ENCODE peak calls at places on chromosomes 7 and 10, in nine cellular contexts. One of them, this sample, is unnamed.

GRCh38 chr10:119517235-119518141 is 25.0 kb downstream of the RGS10 start:
- DNase-seq in GF-D8: peak; percentile 68
- DNase-seq in heart left ventricle: no peak
- DNase-seq in aorta: peak; percentile 82
- DNase-seq in NCI-H1092 treated with DMSO at 0.1 percent for 48 hours: no peak
- DNase-seq in frontal cortex: no peak
- DNase-seq in SK-MEL-5: no peak
- DNase-seq in HCT116: no peak
- DNase-seq in activated CD4-positive, alpha-beta T cell treated with anti-CD3 and anti-CD28 coated beads for 1 hour: peak; percentile 48
- DNase-seq in this sample: no peak

GRCh38 chr7:55231736-55232280 is 133.3 kb upstream of the LANCL2 start:
- DNase-seq in HCT116: no peak
- DNase-seq in activated CD4-positive, alpha-beta T cell treated with anti-CD3 and anti-CD28 coated beads for 1 hour: no peak
- DNase-seq in GF-D8: no peak
- DNase-seq in NCI-H1092 treated with DMSO at 0.1 percent for 48 hours: no peak
- DNase-seq in aorta: no peak
- DNase-seq in frontal cortex: no peak
- DNase-seq in SK-MEL-5: no peak
- DNase-seq in heart left ventricle: no peak
- DNase-seq in this sample: no peak

GRCh38 chr7:158310924-158311713 is 276.5 kb downstream of the PTPRN2 start:
- DNase-seq in HCT116: no peak
- DNase-seq in NCI-H1092 treated with DMSO at 0.1 percent for 48 hours: no peak
- DNase-seq in activated CD4-positive, alpha-beta T cell treated with anti-CD3 and anti-CD28 coated beads for 1 hour: no peak
- DNase-seq in SK-MEL-5: no peak
- DNase-seq in frontal cortex: no peak
- DNase-seq in heart left ventricle: no peak
- DNase-seq in aorta: no peak
- DNase-seq in GF-D8: no peak
- DNase-seq in this sample: no peak

GRCh38 chr7:4744391-4745264 is 30.8 kb upstream of the AP5Z1 start:
- DNase-seq in aorta: peak; percentile 99
- DNase-seq in HCT116: peak; percentile 85
- DNase-seq in heart left ventricle: peak; percentile 100
- DNase-seq in activated CD4-positive, alpha-beta T cell treated with anti-CD3 and anti-CD28 coated beads for 1 hour: peak; percentile 55
- DNase-seq in frontal cortex: peak; percentile 90
- DNase-seq in NCI-H1092 treated with DMSO at 0.1 percent for 48 hours: peak; percentile 96
- DNase-seq in SK-MEL-5: peak; percentile 98
- DNase-seq in GF-D8: no peak
- DNase-seq in this sample: peak; percentile 89

GRCh38 chr7:99476107-99476506 is 3.4 kb downstream of the ZNF789 start:
- DNase-seq in activated CD4-positive, alpha-beta T cell treated with anti-CD3 and anti-CD28 coated beads for 1 hour: no peak
- DNase-seq in HCT116: no peak
- DNase-seq in SK-MEL-5: peak; percentile 94
- DNase-seq in aorta: peak; percentile 32
- DNase-seq in GF-D8: no peak
- DNase-seq in frontal cortex: no peak
- DNase-seq in heart left ventricle: no peak
- DNase-seq in NCI-H1092 treated with DMSO at 0.1 percent for 48 hours: no peak
- DNase-seq in this sample: no peak

GRCh38 chr7:35753761-35754603 is 46.9 kb upstream of the SEPTIN7 start:
- DNase-seq in SK-MEL-5: peak; percentile 98
- DNase-seq in GF-D8: no peak
- DNase-seq in frontal cortex: no peak
- DNase-seq in HCT116: no peak
- DNase-seq in NCI-H1092 treated with DMSO at 0.1 percent for 48 hours: no peak
- DNase-seq in activated CD4-positive, alpha-beta T cell treated with anti-CD3 and anti-CD28 coated beads for 1 hour: no peak
- DNase-seq in heart left ventricle: peak; percentile 64
- DNase-seq in aorta: no peak
- DNase-seq in this sample: no peak

GRCh38 chr7:9091282-9091681 is 657.9 kb downstream of the NXPH1 start:
- DNase-seq in HCT116: no peak
- DNase-seq in GF-D8: no peak
- DNase-seq in frontal cortex: no peak
- DNase-seq in SK-MEL-5: peak; percentile 43
- DNase-seq in NCI-H1092 treated with DMSO at 0.1 percent for 48 hours: no peak
- DNase-seq in aorta: no peak
- DNase-seq in activated CD4-positive, alpha-beta T cell treated with anti-CD3 and anti-CD28 coated beads for 1 hour: no peak
- DNase-seq in heart left ventricle: no peak
- DNase-seq in this sample: no peak

GRCh38 chr10:132898391-132899053 is 43.8 kb downstream of the CFAP46 start:
- DNase-seq in GF-D8: no peak
- DNase-seq in SK-MEL-5: no peak
- DNase-seq in heart left ventricle: peak; percentile 23
- DNase-seq in activated CD4-positive, alpha-beta T cell treated with anti-CD3 and anti-CD28 coated beads for 1 hour: no peak
- DNase-seq in frontal cortex: no peak
- DNase-seq in aorta: no peak
- DNase-seq in NCI-H1092 treated with DMSO at 0.1 percent for 48 hours: no peak
- DNase-seq in HCT116: no peak
- DNase-seq in this sample: no peak

GRCh38 chr7:141674702-141675101 is 27.3 kb downstream of the DENND11 start:
- DNase-seq in NCI-H1092 treated with DMSO at 0.1 percent for 48 hours: no peak
- DNase-seq in aorta: no peak
- DNase-seq in HCT116: no peak
- DNase-seq in frontal cortex: no peak
- DNase-seq in SK-MEL-5: peak; percentile 40
- DNase-seq in activated CD4-positive, alpha-beta T cell treated with anti-CD3 and anti-CD28 coated beads for 1 hour: no peak
- DNase-seq in heart left ventricle: no peak
- DNase-seq in GF-D8: no peak
- DNase-seq in this sample: no peak

GRCh38 chr7:66206909-66207240 is 1.7 kb downstream of the TPST1 start:
- DNase-seq in SK-MEL-5: no peak
- DNase-seq in heart left ventricle: no peak
- DNase-seq in NCI-H1092 treated with DMSO at 0.1 percent for 48 hours: no peak
- DNase-seq in aorta: no peak
- DNase-seq in HCT116: no peak
- DNase-seq in frontal cortex: no peak
- DNase-seq in GF-D8: no peak
- DNase-seq in activated CD4-positive, alpha-beta T cell treated with anti-CD3 and anti-CD28 coated beads for 1 hour: no peak
- DNase-seq in this sample: no peak

GRCh38 chr10:123398756-123399155 is 244.6 kb downstream of the BUB3 start:
- DNase-seq in HCT116: no peak
- DNase-seq in NCI-H1092 treated with DMSO at 0.1 percent for 48 hours: no peak
- DNase-seq in activated CD4-positive, alpha-beta T cell treated with anti-CD3 and anti-CD28 coated beads for 1 hour: no peak
- DNase-seq in aorta: no peak
- DNase-seq in heart left ventricle: no peak
- DNase-seq in frontal cortex: no peak
- DNase-seq in GF-D8: no peak
- DNase-seq in SK-MEL-5: no peak
- DNase-seq in this sample: no peak

GRCh38 chr10:93875032-93875358 is 18.8 kb upstream of the SLC35G1 start:
- DNase-seq in aorta: no peak
- DNase-seq in HCT116: no peak
- DNase-seq in GF-D8: no peak
- DNase-seq in NCI-H1092 treated with DMSO at 0.1 percent for 48 hours: no peak
- DNase-seq in SK-MEL-5: no peak
- DNase-seq in frontal cortex: no peak
- DNase-seq in heart left ventricle: no peak
- DNase-seq in activated CD4-positive, alpha-beta T cell treated with anti-CD3 and anti-CD28 coated beads for 1 hour: no peak
- DNase-seq in this sample: no peak

GRCh38 chr7:79199266-79199665 is 254.2 kb downstream of the MAGI2 start:
- DNase-seq in frontal cortex: no peak
- DNase-seq in NCI-H1092 treated with DMSO at 0.1 percent for 48 hours: no peak
- DNase-seq in aorta: no peak
- DNase-seq in GF-D8: no peak
- DNase-seq in HCT116: no peak
- DNase-seq in activated CD4-positive, alpha-beta T cell treated with anti-CD3 and anti-CD28 coated beads for 1 hour: no peak
- DNase-seq in SK-MEL-5: no peak
- DNase-seq in heart left ventricle: no peak
- DNase-seq in this sample: no peak

GRCh38 chr7:149205690-149206381 is 10.5 kb downstream of the ZNF282 start:
- DNase-seq in GF-D8: no peak
- DNase-seq in HCT116: no peak
- DNase-seq in aorta: no peak
- DNase-seq in heart left ventricle: no peak
- DNase-seq in activated CD4-positive, alpha-beta T cell treated with anti-CD3 and anti-CD28 coated beads for 1 hour: no peak
- DNase-seq in SK-MEL-5: no peak
- DNase-seq in NCI-H1092 treated with DMSO at 0.1 percent for 48 hours: no peak
- DNase-seq in frontal cortex: no peak
- DNase-seq in this sample: no peak

GRCh38 chr7:50068026-50068425 is 25.0 kb downstream of the ZPBP start:
- DNase-seq in SK-MEL-5: peak; percentile 63
- DNase-seq in HCT116: peak; percentile 31
- DNase-seq in activated CD4-positive, alpha-beta T cell treated with anti-CD3 and anti-CD28 coated beads for 1 hour: no peak
- DNase-seq in heart left ventricle: no peak
- DNase-seq in GF-D8: no peak
- DNase-seq in aorta: no peak
- DNase-seq in frontal cortex: no peak
- DNase-seq in NCI-H1092 treated with DMSO at 0.1 percent for 48 hours: peak; percentile 5
- DNase-seq in this sample: no peak

GRCh38 chr10:28922127-28922526 is 244.8 kb downstream of the BAMBI start:
- DNase-seq in GF-D8: no peak
- DNase-seq in aorta: no peak
- DNase-seq in activated CD4-positive, alpha-beta T cell treated with anti-CD3 and anti-CD28 coated beads for 1 hour: no peak
- DNase-seq in SK-MEL-5: no peak
- DNase-seq in HCT116: no peak
- DNase-seq in NCI-H1092 treated with DMSO at 0.1 percent for 48 hours: no peak
- DNase-seq in heart left ventricle: no peak
- DNase-seq in frontal cortex: no peak
- DNase-seq in this sample: no peak

GRCh38 chr7:117992635-117993034 is 119.4 kb upstream of the CTTNBP2 start:
- DNase-seq in HCT116: no peak
- DNase-seq in NCI-H1092 treated with DMSO at 0.1 percent for 48 hours: no peak
- DNase-seq in GF-D8: no peak
- DNase-seq in activated CD4-positive, alpha-beta T cell treated with anti-CD3 and anti-CD28 coated beads for 1 hour: no peak
- DNase-seq in SK-MEL-5: no peak
- DNase-seq in aorta: no peak
- DNase-seq in heart left ventricle: no peak
- DNase-seq in frontal cortex: no peak
- DNase-seq in this sample: no peak

GRCh38 chr7:79806161-79806734 is 328.4 kb upstream of the GNAI1 start:
- DNase-seq in SK-MEL-5: peak; percentile 61
- DNase-seq in NCI-H1092 treated with DMSO at 0.1 percent for 48 hours: peak; percentile 18
- DNase-seq in GF-D8: no peak
- DNase-seq in HCT116: peak; percentile 19
- DNase-seq in aorta: no peak
- DNase-seq in activated CD4-positive, alpha-beta T cell treated with anti-CD3 and anti-CD28 coated beads for 1 hour: no peak
- DNase-seq in heart left ventricle: no peak
- DNase-seq in frontal cortex: no peak
- DNase-seq in this sample: no peak

GRCh38 chr10:89782470-89782869 is 81.1 kb downstream of the KIF20B start:
- DNase-seq in aorta: no peak
- DNase-seq in NCI-H1092 treated with DMSO at 0.1 percent for 48 hours: no peak
- DNase-seq in activated CD4-positive, alpha-beta T cell treated with anti-CD3 and anti-CD28 coated beads for 1 hour: no peak
- DNase-seq in SK-MEL-5: no peak
- DNase-seq in heart left ventricle: no peak
- DNase-seq in GF-D8: no peak
- DNase-seq in HCT116: no peak
- DNase-seq in frontal cortex: no peak
- DNase-seq in this sample: no peak

GRCh38 chr10:118339096-118339495 is 3.0 kb downstream of the FAM204A start:
- DNase-seq in activated CD4-positive, alpha-beta T cell treated with anti-CD3 and anti-CD28 coated beads for 1 hour: no peak
- DNase-seq in aorta: no peak
- DNase-seq in heart left ventricle: peak; percentile 27
- DNase-seq in HCT116: no peak
- DNase-seq in NCI-H1092 treated with DMSO at 0.1 percent for 48 hours: no peak
- DNase-seq in frontal cortex: no peak
- DNase-seq in GF-D8: no peak
- DNase-seq in SK-MEL-5: no peak
- DNase-seq in this sample: no peak

GRCh38 chr7:132087421-132087820 is 488.8 kb downstream of the PLXNA4 start:
- DNase-seq in NCI-H1092 treated with DMSO at 0.1 percent for 48 hours: no peak
- DNase-seq in heart left ventricle: no peak
- DNase-seq in aorta: no peak
- DNase-seq in HCT116: no peak
- DNase-seq in GF-D8: no peak
- DNase-seq in activated CD4-positive, alpha-beta T cell treated with anti-CD3 and anti-CD28 coated beads for 1 hour: no peak
- DNase-seq in frontal cortex: no peak
- DNase-seq in SK-MEL-5: no peak
- DNase-seq in this sample: no peak

GRCh38 chr10:7417103-7417623 is 6.3 kb upstream of the SFMBT2 start:
- DNase-seq in GF-D8: peak; percentile 14
- DNase-seq in HCT116: peak; percentile 18
- DNase-seq in activated CD4-positive, alpha-beta T cell treated with anti-CD3 and anti-CD28 coated beads for 1 hour: no peak
- DNase-seq in frontal cortex: no peak
- DNase-seq in aorta: no peak
- DNase-seq in SK-MEL-5: peak; percentile 55
- DNase-seq in NCI-H1092 treated with DMSO at 0.1 percent for 48 hours: peak; percentile 23
- DNase-seq in heart left ventricle: no peak
- DNase-seq in this sample: no peak

This sample was measured in 8988T.